ENCODE peak calls at places on chromosome 16, in seven cellular contexts. W is HCT116, E is SK-N-SH, A is GM12878, F is H1, K is HepG2, P is K562. N is an unnamed sample.

GRCh38 chr16:23679274-23679985 is 741 bp downstream of the PLK1 start:
- DNase-seq in W (no peak), E (peak; percentile 71), A (no peak), F (peak; percentile 57), K (peak; percentile 63), P (peak; percentile 91), N (peak; percentile 23)

GRCh38 chr16:20868890-20869289 is 31.3 kb downstream of the DCUN1D3 start:
- DNase-seq in W (no peak), E (peak; percentile 65), A (no peak), F (no peak), K (peak; percentile 60), P (no peak), N (no peak)

GRCh38 chr16:50532576-50532975 is 15.6 kb upstream of the NKD1 start:
- DNase-seq in W (no peak), E (no peak), A (no peak), F (peak; percentile 11), K (no peak), P (no peak), N (no peak)

GRCh38 chr16:64864232-64864803 is 257.5 kb downstream of the CDH11 start:
- DNase-seq in W (no peak), E (no peak), A (no peak), F (no peak), K (no peak), P (no peak), N (no peak)

GRCh38 chr16:78415669-78416068 is 316.2 kb downstream of the WWOX start:
- DNase-seq in W (no peak), E (no peak), A (no peak), F (no peak), K (no peak), P (no peak), N (no peak)

GRCh38 chr16:8655184-8655717 is 19.2 kb upstream of the ABAT start:
- DNase-seq in W (no peak), E (no peak), A (peak; percentile 31), F (no peak), K (peak; percentile 73), P (peak; percentile 17), N (peak; percentile 74)

GRCh38 chr16:68658258-68658973 is 13.3 kb downstream of the CDH3 start:
- DNase-seq in W (peak; percentile 83), E (no peak), A (no peak), F (no peak), K (no peak), P (no peak), N (peak; percentile 81)

GRCh38 chr16:67708368-67708771 is 10.7 kb downstream of the GFOD2 start:
- DNase-seq in W (no peak), E (no peak), A (no peak), F (no peak), K (no peak), P (no peak), N (peak; percentile 24)

GRCh38 chr16:3038256-3038655 is 1.5 kb upstream of the BICDL2 start:
- DNase-seq in W (no peak), E (peak; percentile 46), A (no peak), F (peak; percentile 63), K (peak; percentile 33), P (no peak), N (peak; percentile 72)

GRCh38 chr16:69596801-69597200 is 31.0 kb downstream of the NFAT5 start:
- DNase-seq in W (no peak), E (no peak), A (no peak), F (no peak), K (no peak), P (no peak), N (no peak)

GRCh38 chr16:25834101-25834500 is 142.3 kb downstream of the HS3ST4 start:
- DNase-seq in W (no peak), E (no peak), A (no peak), F (no peak), K (no peak), P (no peak), N (no peak)

GRCh38 chr16:77840623-77841274 is 52.4 kb downstream of the VAT1L start:
- DNase-seq in W (no peak), E (no peak), A (no peak), F (no peak), K (no peak), P (no peak), N (no peak)

GRCh38 chr16:68227183-68227793 is 8.6 kb downstream of the ESRP2 start:
- DNase-seq in W (no peak), E (peak; percentile 41), A (peak; percentile 25), F (no peak), K (no peak), P (peak; percentile 9), N (no peak)

GRCh38 chr16:3654249-3654991 is at the start of gene DNASE1:
- DNase-seq in W (peak; percentile 47), E (peak; percentile 80), A (peak; percentile 9), F (peak; percentile 85), K (peak; percentile 91), P (peak; percentile 76), N (peak; percentile 74)

GRCh38 chr16:14378131-14378551 is 251.9 kb downstream of the PARN start:
- DNase-seq in W (peak; percentile 77), E (no peak), A (no peak), F (no peak), K (peak; percentile 52), P (peak; percentile 72), N (no peak)

GRCh38 chr16:74449470-74449869 is 28.2 kb upstream of the CLEC18B start:
- DNase-seq in W (peak; percentile 49), E (no peak), A (no peak), F (no peak), K (no peak), P (no peak), N (no peak)

GRCh38 chr16:10708969-10709368 is 14.2 kb upstream of the TEKT5 start:
- DNase-seq in W (no peak), E (no peak), A (no peak), F (no peak), K (no peak), P (no peak), N (no peak)

GRCh38 chr16:4064950-4065352 is 51.3 kb downstream of the ADCY9 start:
- DNase-seq in W (no peak), E (no peak), A (no peak), F (peak; percentile 14), K (no peak), P (no peak), N (no peak)

GRCh38 chr16:31529398-31530312 is 2.0 kb downstream of the AHSP start:
- DNase-seq in W (no peak), E (no peak), A (no peak), F (peak; percentile 58), K (no peak), P (peak; percentile 77), N (no peak)

GRCh38 chr16:12094537-12095265 is 118.2 kb downstream of the SNX29 start:
- DNase-seq in W (no peak), E (no peak), A (no peak), F (no peak), K (no peak), P (no peak), N (no peak)

GRCh38 chr16:25210758-25211157 is 6.0 kb upstream of the AQP8 start:
- DNase-seq in W (no peak), E (no peak), A (no peak), F (no peak), K (no peak), P (peak; percentile 66), N (no peak)

GRCh38 chr16:5056347-5056746 is 9.4 kb downstream of the C16orf89 start:
- DNase-seq in W (peak; percentile 37), E (peak; percentile 71), A (no peak), F (peak; percentile 81), K (peak; percentile 65), P (peak; percentile 73), N (no peak)

GRCh38 chr16:68382296-68382718 is 66.0 kb downstream of the SMPD3 start:
- DNase-seq in W (no peak), E (peak; percentile 59), A (no peak), F (peak; percentile 78), K (no peak), P (no peak), N (no peak)

GRCh38 chr16:81035398-81035974 is at the start of gene ATMIN:
- DNase-seq in W (peak; percentile 92), E (peak; percentile 98), A (peak; percentile 15), F (peak; percentile 93), K (peak; percentile 83), P (peak; percentile 96), N (peak; percentile 96)
- TF ChIP-seq JUND in W (no peak), E (no peak), A (no peak), F (peak; percentile 55), K (no peak), P (peak; percentile 67), N (no peak)

GRCh38 chr16:85006639-85007038 is 4.7 kb downstream of the ZDHHC7 start:
- DNase-seq in W (no peak), E (no peak), A (no peak), F (no peak), K (no peak), P (no peak), N (no peak)
- TF ChIP-seq JUND in W (no peak), E (no peak), A (no peak), F (no peak), K (no peak), P (no peak), N (no peak)

DNA sequence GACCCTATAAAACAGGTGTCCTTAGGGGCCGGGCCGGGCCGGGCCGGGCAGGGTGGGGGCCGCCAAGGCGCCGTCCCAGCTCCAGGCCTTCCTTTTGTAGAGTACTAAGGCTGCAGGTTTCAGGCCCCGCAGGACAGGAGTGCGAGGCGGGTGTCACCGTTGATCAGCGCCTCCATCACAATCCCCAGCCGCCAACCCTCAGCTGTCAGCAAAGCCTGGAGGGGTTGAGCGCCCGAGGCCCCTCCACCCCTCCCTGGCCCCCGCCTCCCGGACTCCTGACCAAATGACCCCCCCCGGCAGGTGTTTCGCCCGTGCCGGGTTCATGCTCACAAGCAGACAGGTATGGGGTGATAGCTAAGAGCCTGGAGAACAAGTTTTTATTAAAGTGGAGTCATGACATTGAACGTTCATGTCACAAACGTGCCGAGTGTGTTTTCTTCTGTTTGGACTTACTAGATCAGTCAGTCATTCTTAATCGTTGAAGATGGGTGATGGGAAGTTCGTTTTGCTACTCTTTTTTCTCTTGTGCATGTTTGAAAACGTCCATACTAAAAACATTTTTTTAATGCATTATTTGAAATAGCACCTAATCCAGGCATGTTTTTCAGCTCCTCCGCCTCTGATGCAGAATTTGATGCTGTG is 534 bp downstream of the ARL2BP start:
- DNase-seq in W (peak; percentile 8), E (peak; percentile 62), A (no peak), F (no peak), K (no peak), P (peak; percentile 51), N (no peak)
- TF ChIP-seq JUND in W (no peak), E (no peak), A (no peak), F (no peak), K (no peak), P (no peak), N (no peak)

GRCh38 chr16:87382023-87382785 is 1.4 kb downstream of the FBXO31 start:
- DNase-seq in W (no peak), E (no peak), A (no peak), F (no peak), K (peak; percentile 100), P (no peak), N (no peak)

GRCh38 chr16:87380875-87381274 is 2.7 kb downstream of the FBXO31 start:
- DNase-seq in W (no peak), E (no peak), A (peak; percentile 19), F (no peak), K (peak; percentile 67), P (no peak), N (no peak)

GRCh38 chr16:87376660-87377059 is 6.9 kb downstream of the FBXO31 start:
- DNase-seq in W (no peak), E (no peak), A (no peak), F (no peak), K (no peak), P (peak; percentile 73), N (no peak)

GRCh38 chr16:87383522-87384161 is at the start of gene FBXO31:
- DNase-seq in W (peak; percentile 88), E (peak; percentile 95), A (peak; percentile 77), F (peak; percentile 98), K (peak; percentile 94), P (peak; percentile 90), N (peak; percentile 88)

GRCh38 chr16:87380403-87380802 is 3.2 kb downstream of the FBXO31 start:
- DNase-seq in W (no peak), E (no peak), A (peak; percentile 17), F (no peak), K (no peak), P (no peak), N (no peak)
- TF ChIP-seq JUND in W (no peak), E (no peak), A (no peak), F (no peak), K (no peak), P (no peak), N (no peak)

N was measured in T47D.